ENCODE peak calls at places on chromosomes 5 and 9, in ten cellular contexts. F is GM10248, Z is IMR-90, Q is GM13977, W is transverse colon, P is pancreas, S is heart right ventricle, D is A549, Y is hepatocyte, K is choroid plexus epithelial cell. U is an unnamed sample.
A peak's percentile ranks its signal among the peaks of the same experiment; 100 is the strongest.

GRCh38 chr9:78542491-78543175 is 245.7 kb downstream of the PSAT1 start:
- DNase-seq in W (no peak), K (no peak), Y (no peak), P (no peak), S (no peak), Q (no peak), F (no peak), Z (no peak), D (no peak), U (no peak)

GRCh38 chr9:116574027-116574679 is 113.0 kb upstream of the TRIM32 start:
- DNase-seq in K (peak; percentile 16), Q (no peak), S (no peak), Z (peak; percentile 13), F (no peak), W (peak; percentile 33), D (no peak), P (peak; percentile 44), Y (peak; percentile 61), U (no peak)

GRCh38 chr5:43191740-43192557 is at the start of gene NIM1K:
- DNase-seq in D (peak; percentile 38), Y (peak; percentile 60), W (peak; percentile 62), S (peak; percentile 62), K (peak; percentile 31), F (peak; percentile 82), P (peak; percentile 54), Q (peak; percentile 84), Z (peak; percentile 27), U (peak; percentile 53)

GRCh38 chr5:40834849-40835787 is at the start of gene RPL37:
- DNase-seq in K (peak; percentile 98), W (peak; percentile 96), F (peak; percentile 94), P (peak; percentile 94), Q (peak; percentile 90), D (peak; percentile 94), S (peak; percentile 98), Z (peak; percentile 97), Y (peak; percentile 97), U (peak; percentile 96)

GRCh38 chr5:151739939-151740335 is 18.5 kb downstream of the ATOX1 start:
- DNase-seq in F (no peak), Y (no peak), S (no peak), K (peak; percentile 90), W (no peak), Z (peak; percentile 94), Q (no peak), P (no peak), D (peak; percentile 36), U (no peak)

GRCh38 chr5:102638912-102639652 is 116.0 kb upstream of the PAM start:
- DNase-seq in Q (no peak), Y (no peak), F (no peak), W (no peak), D (no peak), Z (no peak), K (no peak), P (no peak), S (no peak), U (no peak)

GRCh38 chr5:125685771-125686170 is 737.4 kb upstream of the GRAMD2B start:
- DNase-seq in S (no peak), F (no peak), Z (peak; percentile 49), D (no peak), Y (no peak), W (no peak), P (no peak), K (peak; percentile 33), Q (no peak), U (no peak)

GRCh38 chr9:78026416-78026815 is 5.2 kb downstream of the GNAQ start:
- DNase-seq in W (no peak), S (no peak), D (no peak), Y (no peak), P (no peak), Q (no peak), K (no peak), Z (no peak), F (no peak), U (no peak)

GRCh38 chr5:141617128-141617527 is 1.7 kb downstream of the DIAPH1 start:
- DNase-seq in W (no peak), Q (no peak), Z (peak; percentile 29), D (no peak), K (no peak), P (no peak), Y (no peak), F (no peak), S (no peak), U (no peak)

GRCh38 chr9:111866976-111867375 is 29.6 kb upstream of the UGCG start:
- DNase-seq in D (no peak), W (no peak), Z (peak; percentile 86), S (no peak), Q (no peak), K (peak; percentile 92), Y (no peak), P (no peak), F (no peak), U (no peak)

GRCh38 chr5:181221105-181221791 is 1.8 kb upstream of the TRIM41 start:
- DNase-seq in Z (no peak), W (peak; percentile 23), P (peak; percentile 26), F (no peak), K (no peak), Q (no peak), D (no peak), S (no peak), Y (no peak), U (peak; percentile 85)

GRCh38 chr5:35031276-35031675 is 16.5 kb downstream of the AGXT2 start:
- DNase-seq in W (no peak), F (no peak), K (peak; percentile 58), D (no peak), Z (peak; percentile 66), P (no peak), Q (no peak), Y (no peak), S (no peak), U (no peak)

GRCh38 chr9:7844283-7844682 is 44.7 kb upstream of the DMAC1 start:
- DNase-seq in P (no peak), Q (no peak), S (no peak), K (peak; percentile 11), Y (peak; percentile 30), F (no peak), Z (peak; percentile 7), D (no peak), W (no peak), U (no peak)

GRCh38 chr5:116572375-116573278 is 2.0 kb downstream of the SEMA6A start:
- DNase-seq in F (no peak), Q (no peak), D (peak; percentile 8), Y (peak; percentile 59), P (peak; percentile 80), Z (no peak), W (peak; percentile 56), S (peak; percentile 49), K (peak; percentile 13), U (no peak)

GRCh38 chr9:95429096-95429495 is 87.7 kb downstream of the PTCH1 start:
- DNase-seq in Z (peak; percentile 72), Y (no peak), Q (no peak), W (no peak), D (no peak), S (no peak), P (no peak), F (no peak), K (peak; percentile 11), U (no peak)

GRCh38 chr5:99911971-99912370 is 623.2 kb upstream of the FAM174A start:
- DNase-seq in F (no peak), K (no peak), Y (no peak), S (no peak), Q (no peak), P (no peak), Z (no peak), D (no peak), W (no peak), U (no peak)
- TF ChIP-seq CTCF in F (no peak), K (no peak), Y (no peak), S (no peak), Q (no peak), P (no peak), Z (no peak), D (no peak), W (no peak), U (no peak)

GRCh38 chr9:81118416-81118815 is 570.9 kb downstream of the TLE1 start:
- DNase-seq in W (no peak), K (peak; percentile 45), Z (peak; percentile 31), Y (no peak), D (no peak), Q (no peak), S (no peak), F (no peak), P (no peak), U (no peak)
- TF ChIP-seq CTCF in W (no peak), K (no peak), Z (no peak), Y (no peak), D (no peak), Q (no peak), S (no peak), F (no peak), P (no peak), U (no peak)

GRCh38 chr5:58149750-58150149 is 310.1 kb downstream of the PLK2 start:
- DNase-seq in Z (no peak), W (no peak), S (no peak), Q (no peak), Y (no peak), P (no peak), K (no peak), F (no peak), D (no peak), U (no peak)

GRCh38 chr5:58149345-58149744 is 310.5 kb downstream of the PLK2 start:
- DNase-seq in W (no peak), K (no peak), Z (peak; percentile 24), F (no peak), D (no peak), Q (no peak), Y (no peak), P (no peak), S (no peak), U (no peak)

GRCh38 chr5:58153255-58153654 is 306.6 kb downstream of the PLK2 start:
- DNase-seq in D (no peak), W (no peak), K (no peak), Q (no peak), F (no peak), S (no peak), Y (no peak), Z (peak; percentile 39), P (no peak), U (no peak)

GRCh38 chr5:58151414-58151813 is 308.5 kb downstream of the PLK2 start:
- DNase-seq in P (no peak), Q (no peak), F (no peak), D (no peak), K (no peak), Z (no peak), Y (no peak), S (no peak), W (no peak), U (no peak)

DNA sequence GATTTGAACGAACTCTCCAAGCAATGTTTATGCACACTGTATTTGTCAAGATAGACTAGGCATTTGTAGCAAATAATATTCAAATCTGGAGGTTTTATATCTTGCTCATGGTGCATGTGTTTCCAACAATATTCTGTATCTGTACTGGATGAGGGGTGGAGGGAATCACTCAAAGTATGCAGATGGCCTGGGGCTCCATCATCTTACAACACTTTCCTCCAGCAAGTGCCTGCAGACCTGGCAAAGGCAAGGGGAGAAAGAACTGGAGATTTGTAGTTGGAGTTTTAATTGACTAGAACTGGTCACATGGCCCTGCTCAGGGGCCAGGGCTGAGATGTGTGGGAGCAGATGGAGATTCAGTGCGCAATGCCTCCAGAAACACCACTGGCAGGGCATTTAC is 308.9 kb downstream of the PLK2 start:
- DNase-seq in Y (no peak), P (no peak), Q (no peak), Z (no peak), S (no peak), W (no peak), F (no peak), D (no peak), K (no peak), U (no peak)
- TF ChIP-seq CTCF in Y (no peak), P (no peak), Q (no peak), Z (no peak), S (no peak), W (no peak), F (no peak), D (no peak), K (no peak), U (no peak)

GRCh38 chr5:66436721-66437120 is 159.5 kb upstream of the MAST4 start:
- DNase-seq in P (no peak), S (no peak), K (no peak), Z (no peak), W (no peak), F (no peak), Y (peak; percentile 5), Q (no peak), D (no peak), U (peak; percentile 2)
- TF ChIP-seq CTCF in P (no peak), S (no peak), K (peak; percentile 28), Z (peak; percentile 3), W (no peak), F (peak; percentile 38), Y (no peak), Q (peak; percentile 34), D (peak; percentile 11), U (no peak)

U was measured in activated CD8-positive, alpha-beta T cell treated with anti-CD3 and anti-CD28 coated beads for 36 hours.